ENCODE peak calls at places on chromosomes 13 and 19, in ten cellular contexts. W is neuronal stem cell, A is stomach, D is transverse colon, B is neural progenitor cell, H is IMR-90, G is aorta, S is PC-9, U is vagina, V is heart right ventricle. L is an unnamed sample. For H3K27me3, the result is how much of the 10 kb centered on the place peaks cover.

GRCh38 chr13:47801555-47801954 is 199.5 kb downstream of the SUCLA2 start:
- DNase-seq in W (no peak), A (no peak), D (no peak), B (no peak), H (no peak), G (no peak), S (no peak), U (no peak), V (no peak), L (no peak)

GRCh38 chr19:51359294-51359693 is 6.9 kb downstream of the ETFB start:
- DNase-seq in W (no peak), A (no peak), D (no peak), B (no peak), H (peak), G (no peak), S (no peak), U (no peak), V (no peak), L (no peak)

GRCh38 chr19:37999309-38000213 is 92.6 kb downstream of the SIPA1L3 start:
- DNase-seq in W (no peak), A (no peak), D (no peak), B (no peak), H (peak), G (peak), S (no peak), U (no peak), V (peak), L (peak)

GRCh38 chr13:79241697-79242096 is 164.4 kb downstream of the RBM26 start:
- DNase-seq in W (no peak), A (no peak), D (no peak), B (no peak), H (no peak), G (no peak), S (no peak), U (no peak), V (no peak), L (no peak)

GRCh38 chr13:46982856-46983582 is 86.2 kb upstream of the HTR2A start:
- DNase-seq in W (no peak), A (no peak), D (peak), B (no peak), H (no peak), G (no peak), S (no peak), U (no peak), V (no peak), L (no peak)

GRCh38 chr19:51123381-51124186 is 1.1 kb upstream of the SIGLEC9 start:
- DNase-seq in W (no peak), A (peak), D (peak), B (no peak), H (no peak), G (peak), S (no peak), U (no peak), V (no peak), L (no peak)

GRCh38 chr19:1082928-1083816 is 12.0 kb downstream of the POLR2E start:
- DNase-seq in W (no peak), A (no peak), D (peak), B (no peak), H (no peak), G (no peak), S (no peak), U (no peak), V (no peak), L (no peak)

GRCh38 chr19:34308381-34309367 is 54.3 kb downstream of the GARRE1 start:
- DNase-seq in W (no peak), A (no peak), D (no peak), B (no peak), H (no peak), G (no peak), S (no peak), U (no peak), V (no peak), L (no peak)

GRCh38 chr13:23147827-23148226 is 33.0 kb upstream of the SGCG start:
- DNase-seq in W (no peak), A (no peak), D (no peak), B (no peak), H (no peak), G (no peak), S (no peak), U (no peak), V (no peak), L (no peak)

GRCh38 chr19:53374743-53375142 is 9.2 kb downstream of the ZNF525 start:
- DNase-seq in W (no peak), A (no peak), D (no peak), B (no peak), H (no peak), G (no peak), S (no peak), U (no peak), V (no peak), L (no peak)

GRCh38 chr19:46954502-46955004 is 65.1 kb upstream of the NPAS1 start:
- DNase-seq in W (no peak), A (no peak), D (no peak), B (no peak), H (no peak), G (no peak), S (no peak), U (no peak), V (no peak), L (no peak)

GRCh38 chr13:34372581-34372980 is 554.6 kb downstream of the RFC3 start:
- DNase-seq in W (no peak), A (no peak), D (no peak), B (no peak), H (no peak), G (no peak), S (no peak), U (no peak), V (no peak), L (no peak)

GRCh38 chr19:49492573-49493411 is 3.4 kb upstream of the RPS11 start:
- DNase-seq in W (no peak), A (no peak), D (no peak), B (peak), H (peak), G (no peak), S (no peak), U (no peak), V (no peak), L (no peak)

GRCh38 chr19:10334340-10335148 is 1.2 kb upstream of the RAVER1 start:
- DNase-seq in W (peak), A (peak), D (peak), B (peak), H (peak), G (peak), S (peak), U (peak), V (peak), L (peak)

GRCh38 chr13:32829269-32829668 is 187.0 kb upstream of the KL start:
- DNase-seq in W (no peak), A (no peak), D (no peak), B (no peak), H (no peak), G (no peak), S (no peak), U (no peak), V (no peak), L (no peak)

GRCh38 chr13:19632915-19633339 is 532 bp upstream of the MPHOSPH8 start:
- DNase-seq in W (no peak), A (no peak), D (no peak), B (no peak), H (no peak), G (no peak), S (no peak), U (no peak), V (no peak), L (no peak)

GRCh38 chr13:37409756-37410155 is 188.8 kb downstream of the POSTN start:
- DNase-seq in W (no peak), A (no peak), D (no peak), B (no peak), H (peak), G (no peak), S (no peak), U (no peak), V (no peak), L (no peak)

GRCh38 chr19:29680447-29680846 is 15.2 kb downstream of the PLEKHF1 start:
- DNase-seq in W (no peak), A (peak), D (peak), B (no peak), H (no peak), G (peak), S (no peak), U (no peak), V (no peak), L (peak)

GRCh38 chr13:103895835-103896520 is 829.8 kb upstream of the SLC10A2 start:
- DNase-seq in W (no peak), A (no peak), D (no peak), B (no peak), H (no peak), G (no peak), S (no peak), U (no peak), V (no peak), L (no peak)

GRCh38 chr19:46299695-46300094 is 2.9 kb downstream of the HIF3A start:
- DNase-seq in W (no peak), A (no peak), D (peak), B (no peak), H (no peak), G (no peak), S (no peak), U (no peak), V (no peak), L (peak)

GRCh38 chr13:35953537-35954206 is 177.5 kb downstream of the DCLK1 start:
- DNase-seq in W (peak), A (peak), D (peak), B (peak), H (peak), G (peak), S (peak), U (peak), V (peak), L (peak)

GRCh38 chr19:48842744-48843162 is 6.5 kb upstream of the HSD17B14 start:
- DNase-seq in W (peak), A (no peak), D (peak), B (peak), H (peak), G (no peak), S (peak), U (no peak), V (peak), L (peak)

GRCh38 chr13:22427041-22427440 is 753.7 kb upstream of the SGCG start:
- DNase-seq in W (no peak), A (no peak), D (no peak), B (no peak), H (no peak), G (no peak), S (no peak), U (no peak), V (no peak), L (no peak)

GRCh38 chr19:35136231-35136630 is 1.4 kb upstream of the LGI4 start:
- DNase-seq in W (no peak), A (no peak), D (no peak), B (no peak), H (no peak), G (no peak), S (no peak), U (no peak), V (no peak), L (no peak)

GRCh38 chr13:23766199-23766771 is 122.9 kb downstream of the MIPEP start:
- DNase-seq in W (no peak), A (no peak), D (no peak), B (no peak), H (no peak), G (no peak), S (no peak), U (no peak), V (no peak), L (no peak)

GRCh38 chr19:48319647-48320537 is 5.5 kb upstream of the EMP3 start:
- DNase-seq in W (peak), A (peak), D (peak), B (peak), H (peak), G (peak), S (peak), U (no peak), V (peak), L (peak)

GRCh38 chr13:109126973-109127615 is 497.7 kb downstream of the MYO16 start:
- DNase-seq in W (peak), A (no peak), D (no peak), B (peak), H (no peak), G (no peak), S (no peak), U (no peak), V (no peak), L (no peak)

GRCh38 chr13:45548281-45548680 is 67.3 kb downstream of the ERICH6B start:
- DNase-seq in W (no peak), A (no peak), D (no peak), B (no peak), H (no peak), G (no peak), S (no peak), U (no peak), V (no peak), L (no peak)

GRCh38 chr19:29873024-29873800 is 61.4 kb downstream of the CCNE1 start:
- DNase-seq in W (peak), A (peak), D (peak), B (peak), H (no peak), G (peak), S (peak), U (no peak), V (peak), L (peak)

GRCh38 chr19:3821857-3822364 is 35.7 kb upstream of the MATK start:
- DNase-seq in W (peak), A (peak), D (peak), B (peak), H (peak), G (peak), S (peak), U (no peak), V (peak), L (peak)

GRCh38 chr13:114248011-114248410 is 13.3 kb downstream of the CDC16 start:
- DNase-seq in W (no peak), A (no peak), D (no peak), B (no peak), H (peak), G (no peak), S (no peak), U (no peak), V (no peak), L (no peak)

GRCh38 chr19:1979642-1980041 is 35.9 kb downstream of the BTBD2 start:
- DNase-seq in W (no peak), A (no peak), D (no peak), B (no peak), H (no peak), G (no peak), S (no peak), U (no peak), V (no peak), L (no peak)

GRCh38 chr13:108878732-108879131 is 249.3 kb downstream of the MYO16 start:
- DNase-seq in W (no peak), A (no peak), D (no peak), B (no peak), H (no peak), G (no peak), S (no peak), U (no peak), V (no peak), L (no peak)

GRCh38 chr19:1163934-1164683 is 10.0 kb downstream of the SBNO2 start:
- DNase-seq in W (no peak), A (no peak), D (no peak), B (no peak), H (no peak), G (no peak), S (no peak), U (no peak), V (no peak), L (no peak)

GRCh38 chr19:16527971-16528521 is 14.2 kb downstream of the CHERP start:
- DNase-seq in W (no peak), A (peak), D (no peak), B (peak), H (no peak), G (no peak), S (no peak), U (no peak), V (no peak), L (no peak)

GRCh38 chr19:35901854-35902661 is at the start of gene HCST:
- DNase-seq in W (no peak), A (no peak), D (peak), B (no peak), H (peak), G (peak), S (no peak), U (no peak), V (no peak), L (no peak)

GRCh38 chr13:95833713-95834112 is 156.8 kb downstream of the DNAJC3 start:
- DNase-seq in W (no peak), A (no peak), D (no peak), B (no peak), H (peak), G (no peak), S (no peak), U (no peak), V (no peak), L (no peak)

GRCh38 chr13:31094331-31095015 is 67.2 kb downstream of the HSPH1 start:
- DNase-seq in W (no peak), A (no peak), D (no peak), B (no peak), H (no peak), G (no peak), S (peak), U (no peak), V (no peak), L (no peak)

GRCh38 chr13:31090921-31091624 is 70.6 kb downstream of the HSPH1 start:
- DNase-seq in W (no peak), A (no peak), D (no peak), B (no peak), H (peak), G (no peak), S (no peak), U (no peak), V (no peak), L (peak)

GRCh38 chr13:31090096-31090495 is 71.6 kb downstream of the HSPH1 start:
- DNase-seq in W (no peak), A (no peak), D (no peak), B (no peak), H (no peak), G (no peak), S (no peak), U (no peak), V (no peak), L (no peak)

GRCh38 chr13:31093145-31093885 is 68.4 kb downstream of the HSPH1 start:
- DNase-seq in W (no peak), A (no peak), D (no peak), B (no peak), H (no peak), G (no peak), S (no peak), U (no peak), V (no peak), L (no peak)

DNA sequence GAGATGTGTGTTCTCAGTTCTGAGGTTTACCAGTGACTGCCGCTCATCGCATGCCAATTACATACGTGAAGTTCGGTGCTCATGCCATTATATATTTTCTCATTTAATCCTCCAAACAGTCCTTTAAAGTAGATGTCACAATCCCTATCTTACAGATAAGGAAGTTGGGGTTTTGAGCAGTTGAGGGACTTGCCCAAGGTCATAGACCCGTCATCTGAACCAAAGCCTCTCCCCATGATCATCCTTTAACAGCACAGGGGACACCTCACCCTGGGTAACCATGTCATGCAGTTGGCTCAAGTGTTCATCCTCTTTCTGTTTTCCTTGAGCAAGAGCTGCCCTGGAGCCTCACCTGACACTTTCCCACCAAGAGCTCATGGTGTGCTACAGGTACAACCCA is 69.1 kb downstream of the HSPH1 start:
- DNase-seq in W (no peak), A (no peak), D (no peak), B (no peak), H (no peak), G (no peak), S (no peak), U (no peak), V (no peak), L (no peak)
- H3K4me3 ChIP-seq in W (no peak), A (no peak), D (no peak), B (no peak), H (no peak), G (no peak), S (no peak), U (no peak), V (no peak), L (no peak)

DNA sequence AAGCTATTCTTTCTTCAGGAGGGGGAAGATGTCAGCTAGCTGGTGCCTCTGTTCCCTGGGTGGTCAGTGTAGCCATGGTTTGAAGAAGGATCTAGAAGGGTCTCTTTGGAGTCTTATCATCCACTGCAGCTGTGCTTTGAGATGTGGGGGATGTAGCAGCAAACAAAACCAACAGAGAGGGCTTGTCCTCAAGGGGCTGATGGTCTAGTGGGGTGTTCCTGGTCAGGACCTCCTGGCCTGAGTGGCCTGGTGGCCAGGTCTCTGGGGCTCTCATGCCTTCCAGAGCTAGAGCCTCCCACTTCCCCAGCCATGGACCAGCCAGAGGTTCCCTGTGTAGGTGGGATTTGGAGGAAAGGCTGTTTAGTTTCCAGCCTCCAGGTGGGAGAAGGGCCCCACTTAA is 40.3 kb downstream of the LYL1 start:
- DNase-seq in W (no peak), A (no peak), D (no peak), B (no peak), H (no peak), G (no peak), S (no peak), U (no peak), V (no peak), L (no peak)
- H3K27me3 ChIP-seq in W (half or more), A (under half), D (under half), B (half or more), H (under half), G (under half), S (under half), U (under half), V (under half), L (under half)

GRCh38 chr13:27161980-27162379 is 9.6 kb downstream of the USP12 start:
- DNase-seq in W (no peak), A (no peak), D (no peak), B (no peak), H (peak), G (no peak), S (no peak), U (no peak), V (no peak), L (no peak)
- H3K27ac ChIP-seq in W (no peak), A (no peak), D (peak), B (no peak), H (no peak), G (no peak), S (no peak), U (no peak), V (no peak), L (no peak)

DNA sequence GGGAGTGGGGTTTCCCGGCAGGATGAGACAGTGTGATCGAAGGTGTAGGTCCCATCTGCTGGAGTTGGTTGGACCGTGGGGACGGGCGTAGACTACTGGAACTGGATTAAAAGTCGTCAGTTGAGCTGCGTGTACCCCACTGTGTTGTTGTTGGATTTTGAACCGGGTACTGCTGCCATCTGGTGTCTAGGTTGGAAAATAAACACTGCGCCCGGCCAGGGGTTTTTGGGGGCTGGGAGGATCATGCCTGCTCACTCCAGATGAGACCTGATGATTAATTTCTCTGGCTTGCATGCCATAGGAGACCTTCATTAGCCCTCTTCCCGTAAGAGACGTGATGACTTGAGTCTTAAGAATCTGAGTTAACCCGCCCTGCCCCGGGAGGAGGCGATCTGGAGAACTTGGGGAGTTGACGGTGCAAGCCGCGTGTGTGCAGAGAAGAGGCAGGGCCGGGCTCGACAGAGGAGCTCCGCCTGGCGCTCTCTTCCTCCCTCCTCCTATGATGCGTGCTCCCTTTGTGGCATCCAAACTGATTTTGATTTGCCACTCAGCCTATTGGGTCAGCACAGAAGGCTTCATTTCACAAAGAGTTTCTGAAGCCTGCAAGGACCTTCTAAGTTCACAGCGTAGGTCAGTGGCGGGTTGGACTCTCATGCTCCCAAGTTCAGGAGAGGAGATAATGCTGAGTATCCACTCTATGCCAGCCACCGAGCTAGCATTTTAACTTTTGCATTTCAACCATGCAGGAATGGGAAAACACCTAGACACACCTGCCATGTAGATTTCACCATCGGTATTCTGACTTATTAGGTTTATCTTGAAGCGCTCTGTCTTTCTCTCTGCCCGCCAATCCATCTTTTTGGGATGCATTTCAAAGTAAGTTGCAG is 2.7 kb downstream of the UHRF1 start:
- DNase-seq in W (no peak), A (peak), D (peak), B (peak), H (peak), G (peak), S (peak), U (no peak), V (peak), L (peak)
- H3K4me3 ChIP-seq in W (peak), A (peak), D (no peak), B (peak), H (peak), G (no peak), S (peak), U (peak), V (peak), L (no peak)

GRCh38 chr13:111117289-111117688 is 2.2 kb downstream of the ARHGEF7 start:
- DNase-seq in W (no peak), A (no peak), D (no peak), B (no peak), H (no peak), G (no peak), S (no peak), U (no peak), V (no peak), L (no peak)
- H3K27me3 ChIP-seq in W (under half), A (under half), D (half or more), B (under half), H (half or more), G (under half), S (half or more), U (under half), V (under half), L (under half)

GRCh38 chr13:25901460-25902376 is 150.1 kb downstream of the SHISA2 start:
- DNase-seq in W (no peak), A (no peak), D (no peak), B (no peak), H (peak), G (no peak), S (no peak), U (no peak), V (no peak), L (no peak)
- H3K27ac ChIP-seq in W (no peak), A (no peak), D (no peak), B (no peak), H (no peak), G (no peak), S (no peak), U (no peak), V (no peak), L (no peak)